ENCODE peak calls at places on chromosomes 2 and 18, in five cellular contexts. One of them, this sample, is unnamed.

GRCh38 chr2:241808051-241808450 is 942 bp upstream of the NEU4 start:
- DNase-seq in CD8-positive, alpha-beta T cell: no peak
- DNase-seq in fibroblast of mammary gland: peak
- DNase-seq in sigmoid colon: no peak
- DNase-seq in lower leg skin: no peak
- DNase-seq in this sample: no peak

GRCh38 chr2:170643346-170643745 is 71.8 kb upstream of the SP5 start:
- DNase-seq in CD8-positive, alpha-beta T cell: no peak
- DNase-seq in fibroblast of mammary gland: no peak
- DNase-seq in sigmoid colon: no peak
- DNase-seq in lower leg skin: no peak
- DNase-seq in this sample: no peak

GRCh38 chr2:53028746-53029423 is 738.7 kb upstream of the CHAC2 start:
- DNase-seq in CD8-positive, alpha-beta T cell: no peak
- DNase-seq in fibroblast of mammary gland: no peak
- DNase-seq in sigmoid colon: no peak
- DNase-seq in lower leg skin: no peak
- DNase-seq in this sample: no peak

GRCh38 chr2:9279426-9279825 is 72.8 kb downstream of the ASAP2 start:
- DNase-seq in CD8-positive, alpha-beta T cell: no peak
- DNase-seq in fibroblast of mammary gland: no peak
- DNase-seq in sigmoid colon: no peak
- DNase-seq in lower leg skin: no peak
- DNase-seq in this sample: no peak

GRCh38 chr2:80303006-80303741 is 1.4 kb downstream of the LRRTM1 start:
- DNase-seq in CD8-positive, alpha-beta T cell: no peak
- DNase-seq in fibroblast of mammary gland: peak
- DNase-seq in sigmoid colon: no peak
- DNase-seq in lower leg skin: no peak
- DNase-seq in this sample: no peak

GRCh38 chr2:29747786-29748470 is 173.5 kb downstream of the ALK start:
- DNase-seq in CD8-positive, alpha-beta T cell: no peak
- DNase-seq in fibroblast of mammary gland: peak
- DNase-seq in sigmoid colon: no peak
- DNase-seq in lower leg skin: no peak
- DNase-seq in this sample: peak

GRCh38 chr2:219836647-219837177 is 209.3 kb downstream of the SLC4A3 start:
- DNase-seq in CD8-positive, alpha-beta T cell: no peak
- DNase-seq in fibroblast of mammary gland: peak
- DNase-seq in sigmoid colon: no peak
- DNase-seq in lower leg skin: no peak
- DNase-seq in this sample: peak

GRCh38 chr2:208101716-208102631 is 22.4 kb downstream of the CRYGD start:
- DNase-seq in CD8-positive, alpha-beta T cell: no peak
- DNase-seq in fibroblast of mammary gland: peak
- DNase-seq in sigmoid colon: no peak
- DNase-seq in lower leg skin: no peak
- DNase-seq in this sample: no peak

GRCh38 chr2:60998628-60999545 is 18.6 kb upstream of the PEX13 start:
- DNase-seq in CD8-positive, alpha-beta T cell: no peak
- DNase-seq in fibroblast of mammary gland: peak
- DNase-seq in sigmoid colon: no peak
- DNase-seq in lower leg skin: no peak
- DNase-seq in this sample: peak

GRCh38 chr2:146037334-146037870 is 1517.5 kb upstream of the ZEB2 start:
- DNase-seq in CD8-positive, alpha-beta T cell: no peak
- DNase-seq in fibroblast of mammary gland: no peak
- DNase-seq in sigmoid colon: no peak
- DNase-seq in lower leg skin: no peak
- DNase-seq in this sample: no peak

GRCh38 chr2:100246163-100247145 is 75.8 kb downstream of the LONRF2 start:
- DNase-seq in CD8-positive, alpha-beta T cell: no peak
- DNase-seq in fibroblast of mammary gland: peak
- DNase-seq in sigmoid colon: no peak
- DNase-seq in lower leg skin: peak
- DNase-seq in this sample: no peak

GRCh38 chr2:189104926-189105325 is 74.6 kb downstream of the COL5A2 start:
- DNase-seq in CD8-positive, alpha-beta T cell: no peak
- DNase-seq in fibroblast of mammary gland: peak
- DNase-seq in sigmoid colon: no peak
- DNase-seq in lower leg skin: no peak
- DNase-seq in this sample: no peak

GRCh38 chr18:35680139-35680551 is 98.6 kb downstream of the GALNT1 start:
- DNase-seq in CD8-positive, alpha-beta T cell: no peak
- DNase-seq in fibroblast of mammary gland: no peak
- DNase-seq in sigmoid colon: no peak
- DNase-seq in lower leg skin: no peak
- DNase-seq in this sample: no peak

GRCh38 chr2:45821558-45822271 is 170.2 kb downstream of the PRKCE start:
- DNase-seq in CD8-positive, alpha-beta T cell: no peak
- DNase-seq in fibroblast of mammary gland: peak
- DNase-seq in sigmoid colon: peak
- DNase-seq in lower leg skin: peak
- DNase-seq in this sample: no peak

GRCh38 chr2:170585067-170585466 is 130.1 kb upstream of the SP5 start:
- DNase-seq in CD8-positive, alpha-beta T cell: no peak
- DNase-seq in fibroblast of mammary gland: no peak
- DNase-seq in sigmoid colon: no peak
- DNase-seq in lower leg skin: no peak
- DNase-seq in this sample: no peak

GRCh38 chr2:26274058-26274613 is 29.4 kb downstream of the HADHB start:
- DNase-seq in CD8-positive, alpha-beta T cell: no peak
- DNase-seq in fibroblast of mammary gland: peak
- DNase-seq in sigmoid colon: peak
- DNase-seq in lower leg skin: peak
- DNase-seq in this sample: no peak

GRCh38 chr2:23023722-23024121 is 361.3 kb upstream of the KLHL29 start:
- DNase-seq in CD8-positive, alpha-beta T cell: no peak
- DNase-seq in fibroblast of mammary gland: no peak
- DNase-seq in sigmoid colon: no peak
- DNase-seq in lower leg skin: no peak
- DNase-seq in this sample: no peak

GRCh38 chr2:176150338-176151198 is 782 bp upstream of the HOXD4 start:
- DNase-seq in CD8-positive, alpha-beta T cell: no peak
- DNase-seq in fibroblast of mammary gland: no peak
- DNase-seq in sigmoid colon: no peak
- DNase-seq in lower leg skin: peak
- DNase-seq in this sample: no peak

DNA sequence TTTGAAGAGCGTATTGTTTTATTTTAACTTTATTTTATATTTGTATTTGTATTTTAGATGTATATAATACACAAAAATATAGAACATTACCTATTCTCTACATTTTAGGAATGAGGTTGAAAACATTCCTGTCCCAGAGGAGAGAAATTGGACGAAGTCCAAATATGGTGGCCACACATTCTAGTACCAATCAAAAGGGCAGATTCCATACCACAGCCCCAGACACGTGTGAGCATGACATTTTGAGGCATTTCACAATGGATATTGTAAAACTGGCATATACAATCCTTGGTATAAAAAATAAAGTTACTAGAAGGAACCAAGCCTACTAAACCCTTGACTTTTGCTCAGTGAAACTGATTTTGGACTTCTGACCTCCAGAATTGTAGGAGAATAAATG is 50.6 kb downstream of the C2orf76 start:
- DNase-seq in CD8-positive, alpha-beta T cell: no peak
- DNase-seq in fibroblast of mammary gland: no peak
- DNase-seq in sigmoid colon: no peak
- DNase-seq in lower leg skin: no peak
- DNase-seq in this sample: no peak
- H3K4me3 ChIP-seq in CD8-positive, alpha-beta T cell: no peak
- H3K4me3 ChIP-seq in fibroblast of mammary gland: no peak
- H3K4me3 ChIP-seq in sigmoid colon: no peak
- H3K4me3 ChIP-seq in lower leg skin: no peak
- H3K4me3 ChIP-seq in this sample: no peak

DNA sequence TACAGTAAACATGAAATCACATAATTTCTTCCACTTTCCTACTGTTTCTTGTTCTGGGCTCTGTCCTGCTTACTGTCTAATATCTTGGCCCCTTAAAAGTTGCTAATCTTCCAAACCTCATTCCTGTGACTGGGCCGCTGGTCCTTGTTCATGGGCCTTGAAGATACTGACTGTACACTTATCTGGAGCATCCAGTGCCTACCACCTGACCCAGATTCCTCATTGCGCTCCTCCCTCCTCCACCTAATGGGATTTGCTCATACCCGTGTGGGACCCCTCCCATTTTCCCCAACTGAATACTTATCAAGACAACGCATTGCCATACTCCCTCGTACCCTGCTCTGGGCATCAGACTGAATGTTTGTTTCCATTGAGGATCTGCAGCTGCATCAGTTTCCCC is 6.1 kb upstream of the IL37 start:
- DNase-seq in CD8-positive, alpha-beta T cell: no peak
- DNase-seq in fibroblast of mammary gland: no peak
- DNase-seq in sigmoid colon: no peak
- DNase-seq in lower leg skin: peak
- DNase-seq in this sample: no peak
- H3K4me3 ChIP-seq in CD8-positive, alpha-beta T cell: no peak
- H3K4me3 ChIP-seq in fibroblast of mammary gland: no peak
- H3K4me3 ChIP-seq in sigmoid colon: no peak
- H3K4me3 ChIP-seq in lower leg skin: no peak
- H3K4me3 ChIP-seq in this sample: no peak

GRCh38 chr2:226971770-226972169 is 135.9 kb downstream of the RHBDD1 start:
- DNase-seq in CD8-positive, alpha-beta T cell: no peak
- DNase-seq in fibroblast of mammary gland: no peak
- DNase-seq in sigmoid colon: no peak
- DNase-seq in lower leg skin: no peak
- DNase-seq in this sample: no peak
- H3K4me3 ChIP-seq in CD8-positive, alpha-beta T cell: no peak
- H3K4me3 ChIP-seq in fibroblast of mammary gland: no peak
- H3K4me3 ChIP-seq in sigmoid colon: no peak
- H3K4me3 ChIP-seq in lower leg skin: no peak
- H3K4me3 ChIP-seq in this sample: no peak

GRCh38 chr2:202171246-202171833 is 67.1 kb downstream of the SUMO1 start:
- DNase-seq in CD8-positive, alpha-beta T cell: no peak
- DNase-seq in fibroblast of mammary gland: no peak
- DNase-seq in sigmoid colon: no peak
- DNase-seq in lower leg skin: peak
- DNase-seq in this sample: no peak
- H3K4me3 ChIP-seq in CD8-positive, alpha-beta T cell: no peak
- H3K4me3 ChIP-seq in fibroblast of mammary gland: no peak
- H3K4me3 ChIP-seq in sigmoid colon: peak
- H3K4me3 ChIP-seq in lower leg skin: no peak
- H3K4me3 ChIP-seq in this sample: no peak

DNA sequence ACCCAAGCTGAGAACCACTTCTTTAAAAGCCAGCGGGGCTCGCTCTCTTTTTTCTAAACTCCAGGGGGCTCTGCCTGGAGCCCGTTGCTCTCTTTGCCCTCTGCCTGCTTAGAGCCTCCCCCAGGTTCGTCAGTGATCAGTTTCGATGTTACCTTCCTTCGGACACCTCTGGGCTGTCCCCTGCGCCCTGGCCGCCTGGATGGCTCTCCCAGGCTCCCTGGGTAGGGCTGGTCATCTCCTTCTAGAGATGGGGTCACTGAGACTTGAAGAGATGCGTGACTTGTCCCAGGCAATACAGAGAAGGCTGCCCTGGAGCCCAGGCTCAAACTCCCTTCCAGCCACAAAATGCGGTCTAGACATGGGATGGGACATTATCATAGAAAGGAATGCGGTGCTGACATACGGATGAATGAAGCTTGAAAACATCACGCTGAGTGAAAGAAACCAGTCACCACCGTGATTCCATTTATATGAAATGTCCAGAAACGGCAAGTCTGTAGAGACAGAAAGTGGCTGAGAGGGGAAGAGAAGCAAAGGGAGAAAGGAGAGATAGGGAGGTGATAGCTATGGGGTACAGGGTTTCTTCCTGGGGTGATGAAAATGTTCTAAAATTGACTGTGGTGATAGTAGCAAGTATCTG is 14.6 kb downstream of the KCNF1 start:
- DNase-seq in CD8-positive, alpha-beta T cell: no peak
- DNase-seq in fibroblast of mammary gland: peak
- DNase-seq in sigmoid colon: peak
- DNase-seq in lower leg skin: no peak
- DNase-seq in this sample: no peak
- H3K4me3 ChIP-seq in CD8-positive, alpha-beta T cell: no peak
- H3K4me3 ChIP-seq in fibroblast of mammary gland: no peak
- H3K4me3 ChIP-seq in sigmoid colon: no peak
- H3K4me3 ChIP-seq in lower leg skin: no peak
- H3K4me3 ChIP-seq in this sample: no peak

GRCh38 chr2:239468491-239469017 is 67.7 kb upstream of the HDAC4 start:
- DNase-seq in CD8-positive, alpha-beta T cell: no peak
- DNase-seq in fibroblast of mammary gland: no peak
- DNase-seq in sigmoid colon: peak
- DNase-seq in lower leg skin: peak
- DNase-seq in this sample: no peak

GRCh38 chr2:239470151-239470900 is 69.5 kb upstream of the HDAC4 start:
- DNase-seq in CD8-positive, alpha-beta T cell: no peak
- DNase-seq in fibroblast of mammary gland: no peak
- DNase-seq in sigmoid colon: peak
- DNase-seq in lower leg skin: peak
- DNase-seq in this sample: no peak

GRCh38 chr2:239467956-239468490 is 67.2 kb upstream of the HDAC4 start:
- DNase-seq in CD8-positive, alpha-beta T cell: no peak
- DNase-seq in fibroblast of mammary gland: no peak
- DNase-seq in sigmoid colon: peak
- DNase-seq in lower leg skin: peak
- DNase-seq in this sample: no peak

GRCh38 chr2:239471011-239471792 is 70.4 kb upstream of the HDAC4 start:
- DNase-seq in CD8-positive, alpha-beta T cell: no peak
- DNase-seq in fibroblast of mammary gland: no peak
- DNase-seq in sigmoid colon: peak
- DNase-seq in lower leg skin: peak
- DNase-seq in this sample: no peak

DNA sequence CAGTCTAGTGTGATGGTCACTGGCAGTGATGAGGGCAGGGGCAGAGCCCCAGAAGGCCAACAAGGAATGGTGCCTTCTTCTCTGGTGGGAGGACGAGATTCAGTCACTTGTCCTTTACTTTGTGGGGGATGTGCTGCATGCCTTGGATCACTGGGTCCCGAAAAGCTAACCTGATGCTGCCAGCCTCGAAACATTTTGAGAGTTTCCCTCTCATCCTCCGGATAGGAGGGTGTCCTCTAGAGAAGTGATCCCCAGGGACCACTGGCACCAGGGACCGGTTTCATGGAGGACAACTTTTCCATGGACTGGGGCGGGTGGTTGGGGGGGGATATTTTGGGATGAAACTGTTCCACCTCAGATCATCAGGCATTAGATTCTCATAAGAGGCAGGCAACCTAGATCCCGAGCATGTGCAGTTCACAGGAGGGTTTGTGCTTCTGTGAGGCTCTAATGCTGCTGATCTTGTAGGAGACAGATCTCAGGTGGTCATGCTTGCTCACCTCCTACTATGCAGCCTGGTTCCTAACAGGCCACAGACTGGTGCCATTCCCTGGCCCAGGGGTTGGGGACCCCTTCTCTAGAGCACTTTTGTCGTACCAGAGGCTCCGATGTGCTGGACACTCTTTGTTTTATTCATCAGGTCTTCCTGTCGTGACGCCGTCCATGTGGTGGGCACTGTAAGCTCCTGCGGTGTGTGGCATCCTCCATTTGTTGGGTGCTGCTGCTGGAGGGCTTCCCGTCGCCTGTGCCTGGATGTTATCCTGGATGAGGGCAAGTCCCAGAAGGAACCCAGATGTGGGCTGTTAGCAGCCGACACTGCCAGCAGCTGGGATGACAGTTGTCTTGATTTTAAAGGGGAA is 68.5 kb upstream of the HDAC4 start:
- DNase-seq in CD8-positive, alpha-beta T cell: no peak
- DNase-seq in fibroblast of mammary gland: no peak
- DNase-seq in sigmoid colon: peak
- DNase-seq in lower leg skin: peak
- DNase-seq in this sample: no peak
- H3K4me3 ChIP-seq in CD8-positive, alpha-beta T cell: no peak
- H3K4me3 ChIP-seq in fibroblast of mammary gland: no peak
- H3K4me3 ChIP-seq in sigmoid colon: no peak
- H3K4me3 ChIP-seq in lower leg skin: no peak
- H3K4me3 ChIP-seq in this sample: no peak

This sample was measured in HFF-Myc.